ENCODE peak calls at places on chromosomes 4 and X, in five cellular contexts. C is brain microvascular endothelial cell, L is dorsolateral prefrontal cortex, O is IMR-90, Z is left ventricle myocardium inferior. K is an unnamed sample.

GRCh38 chrX:129523076-129524055 is at the start of gene SMARCA1:
- DNase-seq in Z (peak), C (peak), L (no peak), O (peak), K (peak)

GRCh38 chr4:76708986-76709385 is 189.0 kb downstream of the SOWAHB start:
- DNase-seq in O (no peak), Z (no peak), L (no peak), C (no peak), K (no peak)

GRCh38 chr4:84691170-84691691 is 108.3 kb downstream of the CDS1 start:
- DNase-seq in C (peak), L (no peak), O (peak), Z (no peak), K (no peak)

GRCh38 chr4:184010696-184011095 is 105.6 kb downstream of the STOX2 start:
- DNase-seq in C (no peak), L (no peak), O (no peak), Z (no peak), K (no peak)

GRCh38 chr4:182091128-182091527 is 152.1 kb upstream of the TENM3 start:
- DNase-seq in O (no peak), L (no peak), C (no peak), Z (no peak), K (no peak)

GRCh38 chr4:184282895-184283654 is 65.4 kb upstream of the ENPP6 start:
- DNase-seq in O (no peak), Z (no peak), C (no peak), L (no peak), K (no peak)

GRCh38 chr4:8854866-8855265 is 16.8 kb downstream of the HMX1 start:
- DNase-seq in O (peak), C (peak), Z (no peak), L (peak), K (no peak)

GRCh38 chr4:34939073-34939472 is 1305.2 kb downstream of the ARAP2 start:
- DNase-seq in C (no peak), O (no peak), L (no peak), Z (no peak), K (no peak)

GRCh38 chr4:101953949-101954348 is 163.4 kb downstream of the BANK1 start:
- DNase-seq in L (no peak), C (peak), Z (no peak), O (peak), K (no peak)

GRCh38 chr4:56480691-56481090 is 13.3 kb downstream of the SRP72 start:
- DNase-seq in L (no peak), Z (no peak), O (no peak), C (no peak), K (no peak)

GRCh38 chr4:54226399-54227260 is 2.5 kb upstream of the PDGFRA start:
- DNase-seq in Z (peak), L (no peak), O (peak), C (peak), K (peak)

GRCh38 chr4:173426064-173426463 is 27.1 kb upstream of the SCRG1 start:
- DNase-seq in O (no peak), Z (no peak), C (no peak), L (no peak), K (no peak)
- H3K27ac ChIP-seq in O (no peak), Z (no peak), C (no peak), L (no peak), K (no peak)

GRCh38 chrX:43953218-43953617 is 20.0 kb downstream of the NDP start:
- DNase-seq in L (no peak), O (peak), Z (no peak), C (no peak), K (no peak)

GRCh38 chrX:43949669-43950068 is 23.5 kb downstream of the NDP start:
- DNase-seq in C (no peak), Z (peak), L (peak), O (no peak), K (peak)
- H3K27ac ChIP-seq in C (no peak), Z (no peak), L (no peak), O (no peak), K (no peak)

GRCh38 chr4:11589676-11590075 is 161.0 kb upstream of the HS3ST1 start:
- DNase-seq in O (peak), L (no peak), C (peak), Z (no peak), K (no peak)
- H3K27ac ChIP-seq in O (peak), L (no peak), C (no peak), Z (no peak), K (no peak)

GRCh38 chr4:41611881-41612871 is 74.2 kb downstream of the LIMCH1 start:
- DNase-seq in C (no peak), Z (peak), L (peak), O (peak), K (peak)
- H3K27ac ChIP-seq in C (no peak), Z (peak), L (peak), O (no peak), K (peak)

GRCh38 chr4:153020460-153020859 is 84.3 kb downstream of the FHDC1 start:
- DNase-seq in L (no peak), C (no peak), Z (no peak), O (no peak), K (no peak)
- H3K27ac ChIP-seq in L (no peak), C (no peak), Z (no peak), O (no peak), K (no peak)

DNA sequence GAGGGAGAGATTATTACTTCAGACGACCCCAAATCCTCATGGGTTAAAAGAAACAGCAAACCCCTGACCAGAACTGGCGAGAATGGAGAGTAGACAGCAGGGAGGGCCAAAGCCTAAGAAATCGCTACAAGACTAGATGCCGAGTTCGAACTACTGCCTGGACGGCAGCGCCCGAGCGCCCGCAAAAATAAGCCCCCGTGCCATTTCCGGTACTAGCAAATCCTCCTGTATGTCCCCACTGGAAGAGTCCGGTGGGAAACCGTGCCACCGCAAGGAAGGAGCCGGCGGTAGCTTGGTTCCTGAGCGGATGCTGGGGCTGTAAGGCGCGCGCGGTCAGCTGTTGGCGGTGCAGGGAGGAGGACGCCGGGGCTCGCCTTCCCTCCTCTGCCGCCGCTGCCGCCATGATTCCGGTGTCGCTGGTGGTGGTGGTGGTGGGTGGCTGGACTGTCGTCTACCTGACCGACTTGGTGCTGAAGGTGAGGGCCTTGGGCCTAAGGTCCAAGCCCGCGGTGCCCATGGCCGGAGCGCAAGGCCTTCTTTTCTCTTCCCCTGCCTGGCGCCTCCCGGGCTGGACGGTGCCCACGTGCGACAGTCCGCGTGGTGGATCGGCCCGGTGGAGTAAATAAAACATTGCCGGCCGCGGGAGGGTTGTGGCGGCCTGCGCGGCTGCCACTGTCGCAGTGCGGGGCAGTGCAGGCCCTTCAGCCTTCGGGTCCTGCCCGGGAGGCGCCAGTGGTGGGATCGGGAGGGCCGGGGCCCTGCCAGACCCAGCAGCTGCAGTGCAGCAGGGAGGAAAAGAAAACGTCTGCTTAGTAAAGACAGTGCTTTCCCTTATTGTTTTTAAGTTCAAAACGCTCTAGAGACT is at the start of gene MBTPS2:
- DNase-seq in C (peak), L (peak), O (peak), Z (peak), K (peak)
- H3K27ac ChIP-seq in C (peak), L (peak), O (peak), Z (peak), K (peak)

K was measured in psoas muscle.